ENCODE peak calls at places on chromosomes 6 and 20, in eight cellular contexts. One of them, this sample, is unnamed.

GRCh38 chr6:106085984-106086832 is at the start of gene PRDM1:
- DNase-seq in brain microvascular endothelial cell: no peak
- DNase-seq in fibroblast of lung: peak
- DNase-seq in GM06990: peak
- DNase-seq in right lobe of liver: peak
- DNase-seq in fibroblast of the aortic adventitia: peak
- DNase-seq in cardiac fibroblast: peak
- DNase-seq in tibial nerve: peak
- DNase-seq in this sample: peak

GRCh38 chr20:5863040-5863811 is 87.1 kb downstream of the TRMT6 start:
- DNase-seq in tibial nerve: no peak
- DNase-seq in brain microvascular endothelial cell: peak
- DNase-seq in cardiac fibroblast: peak
- DNase-seq in fibroblast of the aortic adventitia: peak
- DNase-seq in GM06990: no peak
- DNase-seq in right lobe of liver: no peak
- DNase-seq in fibroblast of lung: peak
- DNase-seq in this sample: no peak

GRCh38 chr6:139751179-139751578 is 376.7 kb upstream of the CITED2 start:
- DNase-seq in brain microvascular endothelial cell: no peak
- DNase-seq in tibial nerve: no peak
- DNase-seq in fibroblast of lung: no peak
- DNase-seq in GM06990: no peak
- DNase-seq in right lobe of liver: no peak
- DNase-seq in cardiac fibroblast: no peak
- DNase-seq in fibroblast of the aortic adventitia: no peak
- DNase-seq in this sample: no peak

GRCh38 chr20:14148042-14148441 is 152.7 kb downstream of the MACROD2 start:
- DNase-seq in brain microvascular endothelial cell: peak
- DNase-seq in tibial nerve: no peak
- DNase-seq in fibroblast of the aortic adventitia: peak
- DNase-seq in fibroblast of lung: peak
- DNase-seq in right lobe of liver: no peak
- DNase-seq in cardiac fibroblast: peak
- DNase-seq in GM06990: no peak
- DNase-seq in this sample: no peak

GRCh38 chr6:113858067-113858604 is 991 bp downstream of the MARCKS start:
- DNase-seq in brain microvascular endothelial cell: peak
- DNase-seq in fibroblast of the aortic adventitia: peak
- DNase-seq in GM06990: peak
- DNase-seq in cardiac fibroblast: peak
- DNase-seq in fibroblast of lung: peak
- DNase-seq in tibial nerve: peak
- DNase-seq in right lobe of liver: peak
- DNase-seq in this sample: no peak

GRCh38 chr6:164325168-164325567 is 910.6 kb downstream of the QKI start:
- DNase-seq in tibial nerve: no peak
- DNase-seq in cardiac fibroblast: no peak
- DNase-seq in GM06990: no peak
- DNase-seq in brain microvascular endothelial cell: no peak
- DNase-seq in fibroblast of lung: no peak
- DNase-seq in right lobe of liver: no peak
- DNase-seq in fibroblast of the aortic adventitia: no peak
- DNase-seq in this sample: no peak

GRCh38 chr6:143372199-143372882 is 78.2 kb downstream of the ADAT2 start:
- DNase-seq in GM06990: no peak
- DNase-seq in cardiac fibroblast: no peak
- DNase-seq in fibroblast of lung: no peak
- DNase-seq in fibroblast of the aortic adventitia: no peak
- DNase-seq in tibial nerve: no peak
- DNase-seq in brain microvascular endothelial cell: no peak
- DNase-seq in right lobe of liver: no peak
- DNase-seq in this sample: no peak

GRCh38 chr6:111260570-111261298 is 173.4 kb downstream of the SLC16A10 start:
- DNase-seq in fibroblast of the aortic adventitia: no peak
- DNase-seq in brain microvascular endothelial cell: no peak
- DNase-seq in cardiac fibroblast: no peak
- DNase-seq in tibial nerve: no peak
- DNase-seq in GM06990: no peak
- DNase-seq in fibroblast of lung: no peak
- DNase-seq in right lobe of liver: no peak
- DNase-seq in this sample: no peak

GRCh38 chr20:41154436-41155176 is 17.3 kb downstream of the PLCG1 start:
- DNase-seq in brain microvascular endothelial cell: no peak
- DNase-seq in right lobe of liver: peak
- DNase-seq in cardiac fibroblast: peak
- DNase-seq in fibroblast of lung: no peak
- DNase-seq in tibial nerve: no peak
- DNase-seq in fibroblast of the aortic adventitia: peak
- DNase-seq in GM06990: no peak
- DNase-seq in this sample: no peak

GRCh38 chr20:7985916-7986315 is 33.6 kb downstream of the TMX4 start:
- DNase-seq in GM06990: no peak
- DNase-seq in fibroblast of the aortic adventitia: no peak
- DNase-seq in cardiac fibroblast: no peak
- DNase-seq in fibroblast of lung: no peak
- DNase-seq in right lobe of liver: no peak
- DNase-seq in brain microvascular endothelial cell: no peak
- DNase-seq in tibial nerve: no peak
- DNase-seq in this sample: no peak

GRCh38 chr6:105855433-105855832 is 230.7 kb upstream of the PRDM1 start:
- DNase-seq in tibial nerve: no peak
- DNase-seq in right lobe of liver: no peak
- DNase-seq in cardiac fibroblast: no peak
- DNase-seq in GM06990: no peak
- DNase-seq in brain microvascular endothelial cell: no peak
- DNase-seq in fibroblast of lung: no peak
- DNase-seq in fibroblast of the aortic adventitia: no peak
- DNase-seq in this sample: no peak

GRCh38 chr6:130070747-130071146 is 52.4 kb downstream of the L3MBTL3 start:
- DNase-seq in tibial nerve: no peak
- DNase-seq in brain microvascular endothelial cell: no peak
- DNase-seq in right lobe of liver: no peak
- DNase-seq in fibroblast of lung: no peak
- DNase-seq in GM06990: no peak
- DNase-seq in cardiac fibroblast: no peak
- DNase-seq in fibroblast of the aortic adventitia: no peak
- DNase-seq in this sample: no peak

GRCh38 chr6:145736854-145737181 is 1.5 kb upstream of the EPM2A start:
- DNase-seq in GM06990: no peak
- DNase-seq in brain microvascular endothelial cell: no peak
- DNase-seq in right lobe of liver: no peak
- DNase-seq in cardiac fibroblast: peak
- DNase-seq in fibroblast of the aortic adventitia: peak
- DNase-seq in tibial nerve: peak
- DNase-seq in fibroblast of lung: peak
- DNase-seq in this sample: no peak

GRCh38 chr6:147970970-147971369 is 371.7 kb upstream of the SASH1 start:
- DNase-seq in right lobe of liver: no peak
- DNase-seq in GM06990: no peak
- DNase-seq in brain microvascular endothelial cell: peak
- DNase-seq in fibroblast of the aortic adventitia: no peak
- DNase-seq in tibial nerve: no peak
- DNase-seq in cardiac fibroblast: peak
- DNase-seq in fibroblast of lung: peak
- DNase-seq in this sample: no peak

GRCh38 chr6:6479706-6480250 is 108.7 kb upstream of the LY86 start:
- DNase-seq in fibroblast of the aortic adventitia: no peak
- DNase-seq in right lobe of liver: no peak
- DNase-seq in tibial nerve: no peak
- DNase-seq in fibroblast of lung: no peak
- DNase-seq in GM06990: no peak
- DNase-seq in brain microvascular endothelial cell: no peak
- DNase-seq in cardiac fibroblast: no peak
- DNase-seq in this sample: no peak

GRCh38 chr6:6470112-6470511 is 118.4 kb upstream of the LY86 start:
- DNase-seq in cardiac fibroblast: no peak
- DNase-seq in brain microvascular endothelial cell: no peak
- DNase-seq in fibroblast of lung: no peak
- DNase-seq in GM06990: no peak
- DNase-seq in fibroblast of the aortic adventitia: no peak
- DNase-seq in right lobe of liver: no peak
- DNase-seq in tibial nerve: no peak
- DNase-seq in this sample: no peak

GRCh38 chr6:6469074-6469473 is 119.4 kb upstream of the LY86 start:
- DNase-seq in fibroblast of lung: no peak
- DNase-seq in GM06990: no peak
- DNase-seq in brain microvascular endothelial cell: no peak
- DNase-seq in fibroblast of the aortic adventitia: no peak
- DNase-seq in tibial nerve: peak
- DNase-seq in cardiac fibroblast: no peak
- DNase-seq in right lobe of liver: no peak
- DNase-seq in this sample: no peak

GRCh38 chr6:6471276-6471675 is 117.2 kb upstream of the LY86 start:
- DNase-seq in tibial nerve: no peak
- DNase-seq in brain microvascular endothelial cell: no peak
- DNase-seq in cardiac fibroblast: no peak
- DNase-seq in fibroblast of the aortic adventitia: no peak
- DNase-seq in fibroblast of lung: no peak
- DNase-seq in GM06990: no peak
- DNase-seq in right lobe of liver: no peak
- DNase-seq in this sample: no peak

DNA sequence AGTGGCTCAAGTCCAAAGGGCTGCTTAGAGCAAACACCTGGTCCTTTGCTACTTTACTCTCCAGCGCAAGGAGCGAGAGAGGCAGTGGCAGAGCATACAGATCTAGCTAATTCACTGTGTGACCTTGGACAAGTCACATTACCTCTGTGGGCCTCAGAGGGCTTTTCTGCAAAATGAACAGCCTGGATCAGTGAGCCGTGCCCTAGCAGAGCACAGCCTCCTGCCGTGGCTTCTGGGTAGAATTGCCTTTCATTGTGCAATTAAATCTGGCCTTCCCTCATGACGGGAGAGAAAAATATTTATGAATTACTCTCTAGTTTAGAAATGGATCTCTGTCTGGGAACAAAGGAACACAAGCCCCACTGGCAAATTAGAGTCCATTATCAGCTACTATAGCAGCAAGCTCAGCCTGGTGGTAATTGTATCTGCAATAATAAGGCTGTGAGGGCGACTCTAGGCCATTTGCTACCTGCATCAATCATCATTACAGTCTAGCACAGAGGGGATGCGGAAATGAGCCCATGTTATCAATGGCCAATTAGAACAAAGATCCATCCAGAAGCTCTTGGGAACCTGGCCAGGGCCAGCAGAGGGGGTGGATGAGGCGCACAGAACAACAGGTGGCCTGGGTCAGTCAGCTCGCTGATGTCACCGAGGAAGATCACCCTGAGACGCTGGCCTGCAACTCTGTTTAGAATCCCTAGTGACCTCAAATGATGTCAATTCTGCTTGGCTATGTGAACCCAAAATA is 114.2 kb upstream of the LY86 start:
- DNase-seq in brain microvascular endothelial cell: no peak
- DNase-seq in GM06990: no peak
- DNase-seq in fibroblast of lung: no peak
- DNase-seq in fibroblast of the aortic adventitia: no peak
- DNase-seq in right lobe of liver: no peak
- DNase-seq in cardiac fibroblast: no peak
- DNase-seq in tibial nerve: no peak
- DNase-seq in this sample: no peak
- TF ChIP-seq CTCF in brain microvascular endothelial cell: no peak
- TF ChIP-seq CTCF in GM06990: no peak
- TF ChIP-seq CTCF in fibroblast of lung: no peak
- TF ChIP-seq CTCF in fibroblast of the aortic adventitia: no peak
- TF ChIP-seq CTCF in right lobe of liver: no peak
- TF ChIP-seq CTCF in cardiac fibroblast: no peak
- TF ChIP-seq CTCF in tibial nerve: no peak
- TF ChIP-seq CTCF in this sample: no peak

GRCh38 chr6:2949121-2949520 is 22.2 kb downstream of the SERPINB6 start:
- DNase-seq in brain microvascular endothelial cell: no peak
- DNase-seq in tibial nerve: no peak
- DNase-seq in right lobe of liver: no peak
- DNase-seq in fibroblast of lung: no peak
- DNase-seq in cardiac fibroblast: no peak
- DNase-seq in fibroblast of the aortic adventitia: no peak
- DNase-seq in GM06990: no peak
- DNase-seq in this sample: no peak

GRCh38 chr6:2949536-2950083 is 21.8 kb downstream of the SERPINB6 start:
- DNase-seq in GM06990: no peak
- DNase-seq in fibroblast of the aortic adventitia: no peak
- DNase-seq in cardiac fibroblast: no peak
- DNase-seq in fibroblast of lung: no peak
- DNase-seq in tibial nerve: no peak
- DNase-seq in right lobe of liver: no peak
- DNase-seq in brain microvascular endothelial cell: no peak
- DNase-seq in this sample: no peak

GRCh38 chr6:2948228-2949025 is 22.9 kb downstream of the SERPINB6 start:
- DNase-seq in GM06990: no peak
- DNase-seq in cardiac fibroblast: no peak
- DNase-seq in fibroblast of lung: no peak
- DNase-seq in tibial nerve: no peak
- DNase-seq in right lobe of liver: no peak
- DNase-seq in fibroblast of the aortic adventitia: no peak
- DNase-seq in brain microvascular endothelial cell: no peak
- DNase-seq in this sample: no peak

GRCh38 chr6:2945069-2945452 is 26.3 kb downstream of the SERPINB6 start:
- DNase-seq in fibroblast of the aortic adventitia: no peak
- DNase-seq in right lobe of liver: no peak
- DNase-seq in cardiac fibroblast: no peak
- DNase-seq in brain microvascular endothelial cell: no peak
- DNase-seq in GM06990: no peak
- DNase-seq in fibroblast of lung: no peak
- DNase-seq in tibial nerve: no peak
- DNase-seq in this sample: no peak

DNA sequence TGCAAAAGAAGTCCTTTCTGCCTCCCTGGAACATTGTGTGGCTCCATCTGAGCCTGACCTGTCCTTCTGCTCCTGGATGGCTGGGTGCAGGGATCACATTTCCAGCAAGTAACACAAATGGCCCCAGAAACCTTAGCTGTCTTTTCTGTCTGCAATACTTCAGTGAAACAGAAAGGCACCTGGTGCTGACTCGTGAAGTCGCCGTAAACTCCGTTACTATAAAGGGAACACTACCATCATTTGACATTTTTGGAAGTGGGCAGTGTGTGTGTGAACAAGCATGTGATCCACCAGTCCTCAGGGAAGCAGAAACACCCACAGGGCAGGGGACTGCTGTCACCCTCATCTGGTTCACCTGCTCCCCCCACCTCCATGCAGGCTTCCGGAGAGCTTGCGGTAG is 23.9 kb downstream of the SERPINB6 start:
- DNase-seq in tibial nerve: no peak
- DNase-seq in GM06990: no peak
- DNase-seq in cardiac fibroblast: no peak
- DNase-seq in fibroblast of lung: no peak
- DNase-seq in fibroblast of the aortic adventitia: no peak
- DNase-seq in right lobe of liver: no peak
- DNase-seq in brain microvascular endothelial cell: no peak
- DNase-seq in this sample: no peak
- H3K4me3 ChIP-seq in tibial nerve: no peak
- H3K4me3 ChIP-seq in GM06990: no peak
- H3K4me3 ChIP-seq in cardiac fibroblast: no peak
- H3K4me3 ChIP-seq in fibroblast of lung: no peak
- H3K4me3 ChIP-seq in fibroblast of the aortic adventitia: no peak
- H3K4me3 ChIP-seq in right lobe of liver: no peak
- H3K4me3 ChIP-seq in brain microvascular endothelial cell: no peak
- H3K4me3 ChIP-seq in this sample: no peak

GRCh38 chr6:44054635-44055559 is 72.4 kb downstream of the MRPL14 start:
- DNase-seq in GM06990: no peak
- DNase-seq in right lobe of liver: peak
- DNase-seq in fibroblast of lung: peak
- DNase-seq in brain microvascular endothelial cell: no peak
- DNase-seq in cardiac fibroblast: no peak
- DNase-seq in tibial nerve: no peak
- DNase-seq in fibroblast of the aortic adventitia: peak
- DNase-seq in this sample: no peak
- TF ChIP-seq CTCF in GM06990: no peak
- TF ChIP-seq CTCF in right lobe of liver: no peak
- TF ChIP-seq CTCF in fibroblast of lung: no peak
- TF ChIP-seq CTCF in brain microvascular endothelial cell: peak
- TF ChIP-seq CTCF in cardiac fibroblast: no peak
- TF ChIP-seq CTCF in tibial nerve: no peak
- TF ChIP-seq CTCF in fibroblast of the aortic adventitia: no peak
- TF ChIP-seq CTCF in this sample: no peak

GRCh38 chr6:125789167-125789566 is 1.6 kb upstream of the NCOA7 start:
- DNase-seq in fibroblast of the aortic adventitia: peak
- DNase-seq in cardiac fibroblast: no peak
- DNase-seq in fibroblast of lung: no peak
- DNase-seq in GM06990: no peak
- DNase-seq in right lobe of liver: no peak
- DNase-seq in brain microvascular endothelial cell: no peak
- DNase-seq in tibial nerve: peak
- DNase-seq in this sample: no peak
- H3K4me3 ChIP-seq in fibroblast of the aortic adventitia: no peak
- H3K4me3 ChIP-seq in cardiac fibroblast: no peak
- H3K4me3 ChIP-seq in fibroblast of lung: no peak
- H3K4me3 ChIP-seq in GM06990: no peak
- H3K4me3 ChIP-seq in right lobe of liver: no peak
- H3K4me3 ChIP-seq in brain microvascular endothelial cell: no peak
- H3K4me3 ChIP-seq in tibial nerve: no peak
- H3K4me3 ChIP-seq in this sample: no peak